ENCODE peak calls at places on chromosome 6, in nine cellular contexts. R is colonic mucosa; C is SJSA1; J is naive thymus-derived CD4-positive, alpha-beta T cell; D is tibial nerve; X is prostate gland; H is neuronal stem cell; B is iPS DF 6.9; F is endodermal cell. A is an unnamed sample. For H3K4me1, the result is how much of the 10 kb centered on the place peaks cover.

GRCh38 chr6:37554480-37554819 is 54.8 kb upstream of the CCDC167 start:
- DNase-seq in C (peak), B (no peak), R (no peak), D (no peak), F (no peak), H (no peak), J (no peak), X (no peak), A (no peak)

GRCh38 chr6:44202972-44203750 is 13.6 kb upstream of the MYMX start:
- DNase-seq in D (no peak), B (no peak), F (no peak), X (no peak), R (no peak), H (no peak), C (no peak), J (no peak), A (no peak)

GRCh38 chr6:139568956-139569538 is 194.6 kb upstream of the CITED2 start:
- DNase-seq in D (no peak), R (no peak), B (no peak), F (no peak), C (no peak), J (no peak), H (no peak), X (no peak), A (no peak)

GRCh38 chr6:32148722-32149576 is 2.8 kb downstream of the PRRT1 start:
- DNase-seq in F (peak), X (peak), C (no peak), R (peak), B (no peak), H (no peak), J (peak), D (peak), A (no peak)

GRCh38 chr6:112835078-112835477 is 487.9 kb downstream of the RFPL4B start:
- DNase-seq in D (no peak), R (no peak), J (no peak), B (no peak), C (no peak), F (no peak), X (no peak), H (no peak), A (no peak)

GRCh38 chr6:161748535-161749386 is 474.9 kb upstream of the AGPAT4 start:
- DNase-seq in D (peak), J (no peak), C (peak), H (peak), B (peak), F (peak), X (no peak), R (peak), A (no peak)

GRCh38 chr6:137910424-137910834 is 43.4 kb downstream of the TNFAIP3 start:
- DNase-seq in H (no peak), X (no peak), D (no peak), J (no peak), R (no peak), C (no peak), B (no peak), F (no peak), A (no peak)

GRCh38 chr6:26457407-26457795 is 354 bp upstream of the BTN2A1 start:
- DNase-seq in J (no peak), H (no peak), F (peak), R (peak), D (no peak), C (no peak), X (no peak), B (no peak), A (no peak)

GRCh38 chr6:166826264-166826663 is 130.1 kb downstream of the RNASET2 start:
- DNase-seq in F (no peak), H (no peak), D (no peak), X (no peak), C (no peak), R (no peak), B (no peak), J (no peak), A (no peak)

GRCh38 chr6:109458774-109459531 is 3.4 kb upstream of the MICAL1 start:
- DNase-seq in R (no peak), F (peak), J (no peak), D (no peak), B (no peak), X (no peak), C (no peak), H (no peak), A (no peak)

GRCh38 chr6:1200706-1201105 is 111.2 kb upstream of the FOXQ1 start:
- DNase-seq in X (no peak), F (no peak), C (peak), R (no peak), J (no peak), B (no peak), D (no peak), H (no peak), A (no peak)

GRCh38 chr6:29521006-29521680 is 33.4 kb upstream of the MAS1L start:
- DNase-seq in H (no peak), D (no peak), X (no peak), J (no peak), R (peak), F (peak), C (no peak), B (no peak), A (peak)

GRCh38 chr6:98824163-98824906 is 10.0 kb upstream of the POU3F2 start:
- DNase-seq in X (no peak), J (no peak), F (peak), H (peak), C (no peak), B (no peak), D (no peak), R (no peak), A (no peak)
- H3K4me3 ChIP-seq in X (no peak), J (no peak), F (peak), H (peak), C (no peak), B (peak), D (peak), R (no peak), A (peak)

GRCh38 chr6:116931456-116931855 is 54.4 kb downstream of the RFX6 start:
- DNase-seq in F (no peak), C (no peak), B (no peak), R (no peak), D (no peak), H (no peak), X (no peak), J (no peak), A (no peak)
- H3K27ac ChIP-seq in F (no peak), C (no peak), B (no peak), R (no peak), D (no peak), H (no peak), X (no peak), J (no peak), A (no peak)

GRCh38 chr6:54193560-54193959 is 82.3 kb downstream of the MLIP start:
- DNase-seq in X (no peak), C (no peak), R (no peak), B (no peak), J (no peak), H (no peak), F (no peak), D (no peak), A (no peak)

GRCh38 chr6:54198134-54198533 is 86.9 kb downstream of the MLIP start:
- DNase-seq in X (no peak), H (no peak), C (no peak), F (no peak), B (no peak), J (no peak), D (no peak), R (no peak), A (no peak)

GRCh38 chr6:54194067-54194466 is 82.8 kb downstream of the MLIP start:
- DNase-seq in X (no peak), F (no peak), J (no peak), R (no peak), C (no peak), H (no peak), D (no peak), B (no peak), A (no peak)

GRCh38 chr6:54195637-54196036 is 84.4 kb downstream of the MLIP start:
- DNase-seq in F (no peak), X (no peak), J (no peak), C (no peak), H (no peak), R (no peak), B (no peak), D (no peak), A (no peak)

DNA sequence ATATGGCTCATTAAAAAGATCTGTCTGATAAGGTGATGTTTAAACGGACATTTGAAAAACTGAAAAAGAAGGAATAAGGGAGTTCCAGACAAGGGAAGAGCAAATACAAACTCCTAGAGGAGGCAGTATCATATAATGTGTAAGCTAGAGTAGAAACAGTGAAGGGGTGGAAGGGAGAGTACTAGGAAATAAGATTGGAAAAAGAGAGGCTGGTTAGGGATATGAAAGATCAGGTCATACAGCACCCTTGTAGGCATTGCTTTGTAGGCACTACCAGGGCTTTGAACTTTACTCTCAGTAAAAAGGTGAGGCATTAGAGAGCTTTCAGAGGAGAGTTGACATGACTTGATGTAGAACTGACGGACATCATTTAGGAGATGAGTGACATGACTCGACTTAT is 85.7 kb downstream of the MLIP start:
- DNase-seq in H (no peak), X (no peak), B (no peak), R (no peak), F (no peak), C (no peak), J (no peak), D (no peak), A (no peak)
- H3K4me1 ChIP-seq in H (under half), X (under half), B (under half), R (under half), F (under half), C (under half), J (under half), D (under half), A (under half)

DNA sequence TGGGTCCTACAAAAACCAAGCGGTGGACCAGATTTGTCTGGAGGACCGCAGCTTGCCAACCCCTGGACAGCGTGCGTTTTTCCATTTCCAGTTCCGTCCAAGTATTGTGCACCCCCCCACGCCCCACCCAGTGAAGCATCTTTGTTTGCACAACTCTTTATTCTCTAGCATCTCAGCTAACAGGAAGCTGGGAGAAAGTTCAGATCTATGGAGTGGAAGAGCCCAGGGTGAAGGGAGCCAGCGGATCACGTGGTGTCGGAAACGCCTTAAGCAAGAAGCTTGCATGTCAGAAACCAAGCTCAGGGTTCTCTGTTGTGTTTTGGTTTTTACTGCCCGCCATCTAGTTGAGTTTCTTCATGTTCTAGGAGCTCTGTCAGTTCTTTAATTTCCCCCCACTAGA is 29.9 kb downstream of the ARID1B start:
- DNase-seq in B (no peak), R (no peak), H (no peak), X (no peak), C (no peak), D (no peak), F (no peak), J (no peak), A (no peak)
- H3K4me3 ChIP-seq in B (no peak), R (no peak), H (no peak), X (no peak), C (no peak), D (no peak), F (no peak), J (no peak), A (no peak)

DNA sequence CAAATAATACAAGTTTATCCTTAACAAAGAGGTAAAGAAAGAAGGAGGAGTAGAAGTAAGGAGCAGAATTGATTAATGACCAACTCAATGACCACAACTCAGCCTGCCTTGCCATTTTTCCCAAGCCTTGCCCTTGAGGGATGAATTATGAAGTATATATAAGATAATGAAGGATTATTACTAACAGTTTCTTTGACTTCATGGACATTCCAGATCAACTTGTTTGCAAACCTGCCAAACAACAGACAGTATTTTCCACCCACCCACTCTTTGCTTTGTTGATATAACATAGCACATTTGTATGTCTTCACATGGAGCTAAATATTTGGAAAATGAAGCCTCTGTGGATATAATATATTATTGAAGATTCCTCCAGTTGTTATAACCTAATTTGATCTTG is 9.9 kb upstream of the C6orf141 start:
- DNase-seq in F (no peak), B (no peak), D (no peak), R (no peak), H (no peak), X (no peak), J (no peak), C (no peak), A (no peak)
- H3K27ac ChIP-seq in F (no peak), B (no peak), D (no peak), R (no peak), H (no peak), X (no peak), J (no peak), C (no peak), A (no peak)